ENCODE peak calls at places on chromosomes 3 and 15, in four cellular contexts. D is suprapubic skin, H is transverse colon, Z is HL-60. E is an unnamed sample.

GRCh38 chr15:43948691-43949325 is 122.0 kb downstream of the WDR76 start:
- DNase-seq in H (no peak), Z (no peak), D (no peak), E (no peak)

GRCh38 chr15:31511707-31512310 is 185.2 kb downstream of the KLF13 start:
- DNase-seq in Z (no peak), D (no peak), H (no peak), E (no peak)

GRCh38 chr3:107044587-107045119 is 332.6 kb upstream of the CCDC54 start:
- DNase-seq in Z (no peak), H (no peak), D (no peak), E (no peak)

GRCh38 chr3:146148468-146148931 is 12.5 kb downstream of the PLOD2 start:
- DNase-seq in Z (no peak), H (no peak), D (no peak), E (no peak)

GRCh38 chr15:95887666-95888480 is 442.6 kb upstream of the NR2F2 start:
- DNase-seq in Z (no peak), H (no peak), D (no peak), E (no peak)

GRCh38 chr3:127676921-127677351 is 4.2 kb downstream of the ABTB1 start:
- DNase-seq in D (peak; percentile 59), Z (no peak), H (no peak), E (no peak)

GRCh38 chr15:59616390-59616789 is 4.8 kb downstream of the GCNT3 start:
- DNase-seq in H (peak; percentile 45), Z (no peak), D (no peak), E (no peak)

GRCh38 chr3:177195941-177196472 is 1.3 kb downstream of the TBL1XR1 start:
- DNase-seq in Z (peak; percentile 62), D (no peak), H (no peak), E (no peak)

GRCh38 chr15:36301931-36302330 is 277.5 kb upstream of the CDIN1 start:
- DNase-seq in D (no peak), Z (no peak), H (no peak), E (no peak)

GRCh38 chr3:129399145-129399894 is 29.1 kb downstream of the EFCAB12 start:
- DNase-seq in H (peak; percentile 92), Z (peak; percentile 87), D (peak; percentile 89), E (peak; percentile 95)
- TF ChIP-seq POLR2AphosphoS5 in H (peak; percentile 4), Z (no peak), D (peak; percentile 73), E (peak; percentile 65)

GRCh38 chr3:172515130-172515918 is 7.9 kb downstream of the TNFSF10 start:
- DNase-seq in Z (no peak), H (no peak), D (no peak), E (no peak)

GRCh38 chr3:172511783-172512357 is 11.4 kb downstream of the TNFSF10 start:
- DNase-seq in Z (no peak), H (no peak), D (no peak), E (no peak)

GRCh38 chr3:172513488-172513887 is 9.7 kb downstream of the TNFSF10 start:
- DNase-seq in Z (no peak), D (no peak), H (no peak), E (no peak)

GRCh38 chr3:172514678-172515077 is 8.6 kb downstream of the TNFSF10 start:
- DNase-seq in Z (no peak), H (no peak), D (no peak), E (no peak)

DNA sequence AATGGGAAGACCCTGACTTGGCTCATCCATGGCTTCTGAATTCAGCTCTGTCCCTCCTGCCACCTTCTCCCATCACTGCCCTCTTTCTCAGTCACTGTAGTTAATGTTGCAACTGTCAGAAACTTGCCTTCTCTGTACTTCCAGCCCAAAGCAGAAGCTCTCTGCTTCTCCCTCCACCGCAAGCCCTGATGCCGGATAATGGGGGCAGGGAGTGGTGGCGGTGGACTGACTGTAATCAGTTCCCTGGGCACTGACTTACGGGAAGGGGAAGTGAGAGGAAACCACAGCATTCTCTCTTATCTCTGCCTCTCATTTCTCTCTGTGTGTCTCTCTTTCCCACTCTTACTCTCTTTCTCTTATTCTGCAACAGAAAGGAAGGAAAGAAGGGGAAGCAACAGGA is 10.9 kb downstream of the TNFSF10 start:
- DNase-seq in Z (peak; percentile 92), D (no peak), H (peak; percentile 67), E (no peak)
- TF ChIP-seq POLR2AphosphoS5 in Z (peak; percentile 83), D (no peak), H (no peak), E (no peak)

GRCh38 chr3:109903100-109903499 is 565.8 kb upstream of the DPPA4 start:
- DNase-seq in D (no peak), Z (no peak), H (no peak), E (no peak)
- TF ChIP-seq POLR2AphosphoS5 in D (no peak), Z (no peak), H (no peak), E (no peak)

GRCh38 chr15:48802257-48802656 is 8.6 kb downstream of the CEP152 start:
- DNase-seq in H (no peak), Z (no peak), D (no peak), E (no peak)
- TF ChIP-seq POLR2AphosphoS5 in H (no peak), Z (no peak), D (no peak), E (no peak)

E was measured in HCT116.